ENCODE peak calls at places on chromosomes 11 and 22, in seven cellular contexts. One of them, this sample, is unnamed.
A peak's percentile ranks its signal among the peaks of the same experiment; 100 is the strongest.

GRCh38 chr11:130462101-130462885 is 13.8 kb downstream of the ADAMTS15 start:
- DNase-seq in A549: no peak
- DNase-seq in thoracic aorta: no peak
- DNase-seq in effector memory CD4-positive, alpha-beta T cell: no peak
- DNase-seq in hepatocyte: no peak
- DNase-seq in cardiac muscle cell: no peak
- DNase-seq in upper lobe of right lung: no peak
- DNase-seq in this sample: no peak

GRCh38 chr11:60926500-60926899 is 2.2 kb downstream of the TMEM132A start:
- DNase-seq in cardiac muscle cell: no peak
- DNase-seq in effector memory CD4-positive, alpha-beta T cell: no peak
- DNase-seq in upper lobe of right lung: no peak
- DNase-seq in hepatocyte: no peak
- DNase-seq in A549: no peak
- DNase-seq in thoracic aorta: no peak
- DNase-seq in this sample: no peak

GRCh38 chr11:34284836-34285235 is 73.0 kb downstream of the ABTB2 start:
- DNase-seq in hepatocyte: no peak
- DNase-seq in effector memory CD4-positive, alpha-beta T cell: no peak
- DNase-seq in cardiac muscle cell: no peak
- DNase-seq in upper lobe of right lung: no peak
- DNase-seq in thoracic aorta: no peak
- DNase-seq in A549: no peak
- DNase-seq in this sample: no peak

GRCh38 chr11:130223291-130223971 is 63.8 kb downstream of the ST14 start:
- DNase-seq in effector memory CD4-positive, alpha-beta T cell: no peak
- DNase-seq in hepatocyte: no peak
- DNase-seq in cardiac muscle cell: no peak
- DNase-seq in A549: no peak
- DNase-seq in thoracic aorta: no peak
- DNase-seq in upper lobe of right lung: peak; percentile 64
- DNase-seq in this sample: no peak

GRCh38 chr11:35539781-35540281 is 14.4 kb upstream of the PAMR1 start:
- DNase-seq in cardiac muscle cell: no peak
- DNase-seq in effector memory CD4-positive, alpha-beta T cell: no peak
- DNase-seq in upper lobe of right lung: no peak
- DNase-seq in A549: no peak
- DNase-seq in thoracic aorta: no peak
- DNase-seq in hepatocyte: peak; percentile 70
- DNase-seq in this sample: no peak

GRCh38 chr11:117300301-117300700 is 9.2 kb downstream of the BACE1-AS start:
- DNase-seq in A549: no peak
- DNase-seq in hepatocyte: peak; percentile 71
- DNase-seq in effector memory CD4-positive, alpha-beta T cell: no peak
- DNase-seq in upper lobe of right lung: peak; percentile 71
- DNase-seq in thoracic aorta: no peak
- DNase-seq in cardiac muscle cell: peak; percentile 51
- DNase-seq in this sample: no peak

GRCh38 chr11:103842795-103843194 is 193.6 kb upstream of the DDI1 start:
- DNase-seq in effector memory CD4-positive, alpha-beta T cell: no peak
- DNase-seq in A549: no peak
- DNase-seq in cardiac muscle cell: no peak
- DNase-seq in upper lobe of right lung: no peak
- DNase-seq in hepatocyte: no peak
- DNase-seq in thoracic aorta: no peak
- DNase-seq in this sample: no peak

GRCh38 chr22:45311033-45311531 is 1.3 kb downstream of the FAM118A start:
- DNase-seq in thoracic aorta: no peak
- DNase-seq in upper lobe of right lung: no peak
- DNase-seq in A549: no peak
- DNase-seq in effector memory CD4-positive, alpha-beta T cell: no peak
- DNase-seq in cardiac muscle cell: no peak
- DNase-seq in hepatocyte: peak; percentile 53
- DNase-seq in this sample: no peak

GRCh38 chr11:118531597-118532084 is 649 bp downstream of the TMEM25 start:
- DNase-seq in A549: no peak
- DNase-seq in thoracic aorta: no peak
- DNase-seq in effector memory CD4-positive, alpha-beta T cell: no peak
- DNase-seq in hepatocyte: no peak
- DNase-seq in cardiac muscle cell: no peak
- DNase-seq in upper lobe of right lung: no peak
- DNase-seq in this sample: no peak

GRCh38 chr22:31044262-31044861 is 36.8 kb upstream of the SMTN start:
- DNase-seq in upper lobe of right lung: no peak
- DNase-seq in cardiac muscle cell: no peak
- DNase-seq in effector memory CD4-positive, alpha-beta T cell: no peak
- DNase-seq in thoracic aorta: peak; percentile 60
- DNase-seq in A549: no peak
- DNase-seq in hepatocyte: no peak
- DNase-seq in this sample: no peak

GRCh38 chr11:123601136-123601535 is 53.3 kb downstream of the SCN3B start:
- DNase-seq in hepatocyte: no peak
- DNase-seq in A549: no peak
- DNase-seq in cardiac muscle cell: no peak
- DNase-seq in thoracic aorta: no peak
- DNase-seq in upper lobe of right lung: no peak
- DNase-seq in effector memory CD4-positive, alpha-beta T cell: no peak
- DNase-seq in this sample: no peak

GRCh38 chr22:19815823-19816290 is 38.8 kb downstream of the GNB1L start:
- DNase-seq in cardiac muscle cell: no peak
- DNase-seq in A549: no peak
- DNase-seq in effector memory CD4-positive, alpha-beta T cell: no peak
- DNase-seq in upper lobe of right lung: no peak
- DNase-seq in hepatocyte: no peak
- DNase-seq in thoracic aorta: no peak
- DNase-seq in this sample: no peak

GRCh38 chr11:65353900-65354264 is 669 bp upstream of the TIGD3 start:
- DNase-seq in hepatocyte: no peak
- DNase-seq in A549: no peak
- DNase-seq in thoracic aorta: no peak
- DNase-seq in cardiac muscle cell: no peak
- DNase-seq in upper lobe of right lung: no peak
- DNase-seq in effector memory CD4-positive, alpha-beta T cell: no peak
- DNase-seq in this sample: no peak

GRCh38 chr22:37498289-37498909 is 12.2 kb upstream of the MFNG start:
- DNase-seq in A549: peak; percentile 46
- DNase-seq in upper lobe of right lung: peak; percentile 68
- DNase-seq in cardiac muscle cell: peak; percentile 69
- DNase-seq in effector memory CD4-positive, alpha-beta T cell: peak; percentile 43
- DNase-seq in thoracic aorta: no peak
- DNase-seq in hepatocyte: peak; percentile 83
- DNase-seq in this sample: no peak

GRCh38 chr22:30201970-30202369 is 44.6 kb downstream of the LIF start:
- DNase-seq in cardiac muscle cell: no peak
- DNase-seq in effector memory CD4-positive, alpha-beta T cell: no peak
- DNase-seq in A549: no peak
- DNase-seq in hepatocyte: no peak
- DNase-seq in upper lobe of right lung: no peak
- DNase-seq in thoracic aorta: no peak
- DNase-seq in this sample: no peak

GRCh38 chr11:65651339-65651588 is 11.5 kb downstream of the RELA start:
- DNase-seq in cardiac muscle cell: no peak
- DNase-seq in thoracic aorta: no peak
- DNase-seq in upper lobe of right lung: no peak
- DNase-seq in hepatocyte: no peak
- DNase-seq in effector memory CD4-positive, alpha-beta T cell: no peak
- DNase-seq in A549: no peak
- DNase-seq in this sample: no peak

GRCh38 chr22:30159561-30160353 is 79.5 kb downstream of the HORMAD2 start:
- DNase-seq in A549: peak; percentile 25
- DNase-seq in upper lobe of right lung: no peak
- DNase-seq in effector memory CD4-positive, alpha-beta T cell: no peak
- DNase-seq in hepatocyte: peak; percentile 73
- DNase-seq in thoracic aorta: no peak
- DNase-seq in cardiac muscle cell: peak; percentile 48
- DNase-seq in this sample: peak; percentile 31

GRCh38 chr22:22681221-22681739 is 36.9 kb downstream of the GGTLC2 start:
- DNase-seq in thoracic aorta: no peak
- DNase-seq in hepatocyte: peak; percentile 75
- DNase-seq in cardiac muscle cell: no peak
- DNase-seq in A549: no peak
- DNase-seq in effector memory CD4-positive, alpha-beta T cell: no peak
- DNase-seq in upper lobe of right lung: no peak
- DNase-seq in this sample: no peak

GRCh38 chr22:48332438-48333322 is 1495.0 kb downstream of the BRD1 start:
- DNase-seq in cardiac muscle cell: no peak
- DNase-seq in effector memory CD4-positive, alpha-beta T cell: no peak
- DNase-seq in upper lobe of right lung: no peak
- DNase-seq in hepatocyte: no peak
- DNase-seq in A549: no peak
- DNase-seq in thoracic aorta: no peak
- DNase-seq in this sample: no peak

GRCh38 chr11:67435031-67435726 is 2.3 kb downstream of the PTPRCAP start:
- DNase-seq in thoracic aorta: no peak
- DNase-seq in effector memory CD4-positive, alpha-beta T cell: no peak
- DNase-seq in upper lobe of right lung: no peak
- DNase-seq in A549: no peak
- DNase-seq in hepatocyte: no peak
- DNase-seq in cardiac muscle cell: no peak
- DNase-seq in this sample: no peak
- H3K27ac ChIP-seq in thoracic aorta: no peak overlapping the region
- H3K27ac ChIP-seq in effector memory CD4-positive, alpha-beta T cell: peak overlapping the region; percentile 93
- H3K27ac ChIP-seq in upper lobe of right lung: no peak overlapping the region
- H3K27ac ChIP-seq in A549: no peak overlapping the region
- H3K27ac ChIP-seq in hepatocyte: no peak overlapping the region
- H3K27ac ChIP-seq in cardiac muscle cell: peak overlapping the region; percentile 55
- H3K27ac ChIP-seq in this sample: no peak overlapping the region

DNA sequence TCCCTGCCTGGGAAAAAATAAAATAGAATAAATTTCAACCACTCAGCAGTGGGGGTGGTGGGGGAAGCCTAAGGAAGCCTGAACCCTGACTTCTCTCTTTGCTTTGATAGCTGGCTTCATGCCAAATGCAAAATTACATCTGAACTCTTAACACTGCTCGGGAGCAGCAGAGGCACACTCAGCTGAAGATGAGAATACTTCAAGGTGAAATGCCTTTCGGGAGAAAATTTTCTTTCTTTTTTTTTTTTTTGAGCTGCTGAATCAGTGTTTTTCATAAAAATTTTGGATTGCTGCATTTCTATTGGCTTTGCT is 1272.4 kb downstream of the LRRC4C start:
- DNase-seq in thoracic aorta: no peak
- DNase-seq in effector memory CD4-positive, alpha-beta T cell: no peak
- DNase-seq in cardiac muscle cell: peak; percentile 13
- DNase-seq in upper lobe of right lung: no peak
- DNase-seq in hepatocyte: no peak
- DNase-seq in A549: no peak
- DNase-seq in this sample: no peak
- H3K27ac ChIP-seq in thoracic aorta: no peak overlapping the region
- H3K27ac ChIP-seq in effector memory CD4-positive, alpha-beta T cell: no peak overlapping the region
- H3K27ac ChIP-seq in cardiac muscle cell: no peak overlapping the region
- H3K27ac ChIP-seq in upper lobe of right lung: no peak overlapping the region
- H3K27ac ChIP-seq in hepatocyte: no peak overlapping the region
- H3K27ac ChIP-seq in A549: no peak overlapping the region
- H3K27ac ChIP-seq in this sample: no peak overlapping the region

GRCh38 chr11:19929147-19929546 is 216.5 kb downstream of the NAV2 start:
- DNase-seq in effector memory CD4-positive, alpha-beta T cell: no peak
- DNase-seq in upper lobe of right lung: no peak
- DNase-seq in hepatocyte: no peak
- DNase-seq in cardiac muscle cell: no peak
- DNase-seq in A549: no peak
- DNase-seq in thoracic aorta: no peak
- DNase-seq in this sample: no peak
- H3K27ac ChIP-seq in effector memory CD4-positive, alpha-beta T cell: no peak overlapping the region
- H3K27ac ChIP-seq in upper lobe of right lung: no peak overlapping the region
- H3K27ac ChIP-seq in hepatocyte: no peak overlapping the region
- H3K27ac ChIP-seq in cardiac muscle cell: no peak overlapping the region
- H3K27ac ChIP-seq in A549: no peak overlapping the region
- H3K27ac ChIP-seq in thoracic aorta: peak overlapping the region; percentile 1
- H3K27ac ChIP-seq in this sample: no peak overlapping the region

GRCh38 chr11:73315288-73316020 is 7.4 kb downstream of the ARHGEF17 start:
- DNase-seq in cardiac muscle cell: no peak
- DNase-seq in A549: no peak
- DNase-seq in thoracic aorta: no peak
- DNase-seq in effector memory CD4-positive, alpha-beta T cell: no peak
- DNase-seq in upper lobe of right lung: no peak
- DNase-seq in hepatocyte: no peak
- DNase-seq in this sample: no peak

GRCh38 chr11:73312806-73313403 is 4.8 kb downstream of the ARHGEF17 start:
- DNase-seq in upper lobe of right lung: no peak
- DNase-seq in A549: no peak
- DNase-seq in hepatocyte: no peak
- DNase-seq in effector memory CD4-positive, alpha-beta T cell: no peak
- DNase-seq in cardiac muscle cell: no peak
- DNase-seq in thoracic aorta: no peak
- DNase-seq in this sample: no peak

GRCh38 chr11:73314121-73314948 is 6.3 kb downstream of the ARHGEF17 start:
- DNase-seq in upper lobe of right lung: peak; percentile 80
- DNase-seq in cardiac muscle cell: peak; percentile 81
- DNase-seq in hepatocyte: peak; percentile 88
- DNase-seq in thoracic aorta: no peak
- DNase-seq in effector memory CD4-positive, alpha-beta T cell: no peak
- DNase-seq in A549: no peak
- DNase-seq in this sample: no peak

GRCh38 chr11:73312036-73312435 is 4.0 kb downstream of the ARHGEF17 start:
- DNase-seq in cardiac muscle cell: no peak
- DNase-seq in hepatocyte: no peak
- DNase-seq in upper lobe of right lung: no peak
- DNase-seq in A549: no peak
- DNase-seq in effector memory CD4-positive, alpha-beta T cell: no peak
- DNase-seq in thoracic aorta: no peak
- DNase-seq in this sample: no peak

GRCh38 chr11:73313652-73314051 is 5.6 kb downstream of the ARHGEF17 start:
- DNase-seq in hepatocyte: no peak
- DNase-seq in thoracic aorta: no peak
- DNase-seq in A549: no peak
- DNase-seq in upper lobe of right lung: no peak
- DNase-seq in effector memory CD4-positive, alpha-beta T cell: no peak
- DNase-seq in cardiac muscle cell: no peak
- DNase-seq in this sample: no peak
- H3K27ac ChIP-seq in hepatocyte: peak overlapping the region; percentile 55
- H3K27ac ChIP-seq in thoracic aorta: peak overlapping the region; percentile 100
- H3K27ac ChIP-seq in A549: no peak overlapping the region
- H3K27ac ChIP-seq in upper lobe of right lung: peak overlapping the region; percentile 58
- H3K27ac ChIP-seq in effector memory CD4-positive, alpha-beta T cell: no peak overlapping the region
- H3K27ac ChIP-seq in cardiac muscle cell: peak overlapping the region; percentile 97
- H3K27ac ChIP-seq in this sample: no peak overlapping the region

GRCh38 chr22:46381142-46381541 is 45.6 kb downstream of the TRMU start:
- DNase-seq in A549: peak; percentile 61
- DNase-seq in cardiac muscle cell: no peak
- DNase-seq in effector memory CD4-positive, alpha-beta T cell: no peak
- DNase-seq in thoracic aorta: no peak
- DNase-seq in upper lobe of right lung: no peak
- DNase-seq in hepatocyte: no peak
- DNase-seq in this sample: no peak
- H3K27ac ChIP-seq in A549: peak overlapping the region; percentile 93
- H3K27ac ChIP-seq in cardiac muscle cell: no peak overlapping the region
- H3K27ac ChIP-seq in effector memory CD4-positive, alpha-beta T cell: no peak overlapping the region
- H3K27ac ChIP-seq in thoracic aorta: no peak overlapping the region
- H3K27ac ChIP-seq in upper lobe of right lung: no peak overlapping the region
- H3K27ac ChIP-seq in hepatocyte: no peak overlapping the region
- H3K27ac ChIP-seq in this sample: no peak overlapping the region

GRCh38 chr22:28934026-28934425 is 50.7 kb downstream of the ZNRF3 start:
- DNase-seq in A549: no peak
- DNase-seq in upper lobe of right lung: no peak
- DNase-seq in thoracic aorta: no peak
- DNase-seq in effector memory CD4-positive, alpha-beta T cell: no peak
- DNase-seq in cardiac muscle cell: no peak
- DNase-seq in hepatocyte: no peak
- DNase-seq in this sample: no peak
- H3K27ac ChIP-seq in A549: peak overlapping the region; percentile 27
- H3K27ac ChIP-seq in upper lobe of right lung: no peak overlapping the region
- H3K27ac ChIP-seq in thoracic aorta: no peak overlapping the region
- H3K27ac ChIP-seq in effector memory CD4-positive, alpha-beta T cell: no peak overlapping the region
- H3K27ac ChIP-seq in cardiac muscle cell: no peak overlapping the region
- H3K27ac ChIP-seq in hepatocyte: no peak overlapping the region
- H3K27ac ChIP-seq in this sample: no peak overlapping the region

This sample was measured in epithelial cell of prostate.